ENCODE peak calls at places on chromosomes 6 and 20, in six cellular contexts. R is choroid plexus epithelial cell; A is CD8-positive, alpha-beta T cell; U is psoas muscle; K is A549; L is left ventricle myocardium inferior. B is an unnamed sample.

GRCh38 chr6:150370112-150370511 is 1.3 kb downstream of the IYD start:
- DNase-seq in U (no peak), R (no peak), K (no peak), L (no peak), A (no peak), B (no peak)

GRCh38 chr6:16836186-16836981 is 75.1 kb upstream of the ATXN1 start:
- DNase-seq in U (no peak), R (peak), L (no peak), K (no peak), A (no peak), B (no peak)

GRCh38 chr20:3255728-3256127 is 16.7 kb upstream of the SLC4A11 start:
- DNase-seq in L (no peak), U (no peak), R (no peak), K (no peak), A (no peak), B (no peak)

GRCh38 chr6:12163149-12163548 is 127.0 kb upstream of the EDN1 start:
- DNase-seq in L (no peak), R (peak), U (no peak), K (no peak), A (peak), B (no peak)

GRCh38 chr20:14009206-14009605 is 13.9 kb downstream of the MACROD2 start:
- DNase-seq in L (no peak), K (no peak), R (no peak), A (no peak), U (no peak), B (no peak)

GRCh38 chr20:17556842-17557674 is 12.8 kb upstream of the DSTN start:
- DNase-seq in L (peak), R (no peak), K (no peak), A (no peak), U (peak), B (no peak)

GRCh38 chr6:21824431-21825180 is 231.1 kb downstream of the SOX4 start:
- DNase-seq in A (no peak), R (peak), U (no peak), L (no peak), K (peak), B (no peak)

GRCh38 chr6:26129656-26130055 is 42.4 kb downstream of the HFE start:
- DNase-seq in L (no peak), K (no peak), U (no peak), A (no peak), R (no peak), B (no peak)

GRCh38 chr6:96086745-96087144 is 71.0 kb downstream of the FUT9 start:
- DNase-seq in A (no peak), L (no peak), U (no peak), R (no peak), K (no peak), B (no peak)

GRCh38 chr6:20877008-20877937 is 343.0 kb downstream of the CDKAL1 start:
- DNase-seq in A (no peak), K (peak), L (no peak), U (no peak), R (peak), B (no peak)

GRCh38 chr6:54353975-54354374 is 45.7 kb downstream of the TINAG start:
- DNase-seq in K (no peak), A (no peak), L (no peak), R (no peak), U (no peak), B (no peak)

GRCh38 chr6:135922170-135922569 is 70.7 kb downstream of the PDE7B start:
- DNase-seq in U (no peak), R (peak), A (no peak), L (no peak), K (peak), B (no peak)

GRCh38 chr6:14464716-14465115 is 347.1 kb downstream of the CD83 start:
- DNase-seq in K (no peak), A (no peak), L (no peak), U (no peak), R (no peak), B (no peak)

GRCh38 chr6:151349651-151350270 is 41.6 kb downstream of the ZBTB2 start:
- DNase-seq in U (no peak), K (no peak), A (no peak), L (no peak), R (no peak), B (no peak)

GRCh38 chr6:71091946-71092345 is 135.1 kb upstream of the B3GAT2 start:
- DNase-seq in A (no peak), U (no peak), L (no peak), R (no peak), K (no peak), B (no peak)

GRCh38 chr6:7243188-7243942 is 69.6 kb downstream of the SSR1 start:
- DNase-seq in L (no peak), R (peak), K (peak), A (no peak), U (no peak), B (no peak)

GRCh38 chr6:21997414-21998037 is 299.3 kb downstream of the PRL start:
- DNase-seq in U (no peak), R (peak), K (no peak), A (no peak), L (no peak), B (no peak)

GRCh38 chr6:170371588-170371987 is 65.0 kb downstream of the FAM120B start:
- DNase-seq in U (no peak), R (no peak), L (no peak), K (no peak), A (no peak), B (no peak)

GRCh38 chr6:14709900-14710299 is 536.0 kb upstream of the JARID2 start:
- DNase-seq in K (no peak), A (no peak), R (no peak), U (no peak), L (no peak), B (no peak)

GRCh38 chr6:140586426-140587061 is 1212.1 kb upstream of the CITED2 start:
- DNase-seq in A (no peak), L (no peak), K (no peak), R (no peak), U (no peak), B (no peak)

GRCh38 chr6:115783402-115784061 is 277.2 kb downstream of the FRK start:
- DNase-seq in L (no peak), R (no peak), K (no peak), A (no peak), U (no peak), B (no peak)

GRCh38 chr20:3175270-3175669 is 1.9 kb upstream of the LZTS3 start:
- DNase-seq in L (no peak), U (no peak), A (no peak), K (no peak), R (no peak), B (no peak)

GRCh38 chr6:157946053-157946617 is 35.5 kb upstream of the SYNJ2 start:
- DNase-seq in A (no peak), R (no peak), U (no peak), L (no peak), K (no peak), B (no peak)

GRCh38 chr6:39806277-39806676 is 14.1 kb downstream of the DAAM2 start:
- DNase-seq in U (no peak), A (no peak), R (peak), K (no peak), L (no peak), B (no peak)

GRCh38 chr6:89750338-89750737 is 69.3 kb downstream of the MDN1 start:
- DNase-seq in K (no peak), L (no peak), R (no peak), A (no peak), U (no peak), B (no peak)

GRCh38 chr6:149060985-149061760 is 256.3 kb upstream of the TAB2 start:
- DNase-seq in R (peak), U (no peak), L (no peak), K (peak), A (no peak), B (no peak)

GRCh38 chr6:168956884-168957730 is 296.5 kb downstream of the THBS2 start:
- DNase-seq in A (peak), L (peak), R (peak), K (peak), U (peak), B (no peak)

GRCh38 chr6:134421496-134421895 is 103.6 kb upstream of the SGK1 start:
- DNase-seq in A (no peak), R (peak), L (no peak), K (no peak), U (no peak), B (no peak)

GRCh38 chr20:56208121-56208520 is 40.4 kb upstream of the MC3R start:
- DNase-seq in R (no peak), U (no peak), A (no peak), L (no peak), K (no peak), B (no peak)

GRCh38 chr6:7505196-7505699 is 36.2 kb upstream of the DSP start:
- DNase-seq in L (no peak), A (no peak), R (peak), U (no peak), K (peak), B (no peak)

DNA sequence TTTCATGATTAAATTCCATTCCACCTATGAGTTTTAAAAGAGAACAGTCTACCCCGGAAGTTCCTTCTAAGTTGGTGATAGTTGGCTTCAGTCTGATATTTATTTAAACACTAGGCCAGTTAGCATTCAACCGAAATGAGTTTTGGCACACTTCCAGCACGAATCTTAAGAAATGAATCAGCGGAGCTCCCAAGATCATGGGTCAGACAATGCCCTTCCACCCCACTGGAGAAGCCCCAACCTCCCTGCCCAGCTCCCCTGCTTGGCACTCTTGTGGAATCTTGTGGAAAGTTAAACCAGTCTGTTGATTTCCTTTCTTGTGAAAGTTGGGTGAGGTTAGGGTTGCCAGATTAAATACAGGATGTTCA is 64.3 kb downstream of the MKKS start:
- DNase-seq in U (no peak), A (no peak), L (no peak), K (peak), R (peak), B (no peak)
- TF ChIP-seq CTCF in U (no peak), A (no peak), L (no peak), K (no peak), R (no peak), B (no peak)

DNA sequence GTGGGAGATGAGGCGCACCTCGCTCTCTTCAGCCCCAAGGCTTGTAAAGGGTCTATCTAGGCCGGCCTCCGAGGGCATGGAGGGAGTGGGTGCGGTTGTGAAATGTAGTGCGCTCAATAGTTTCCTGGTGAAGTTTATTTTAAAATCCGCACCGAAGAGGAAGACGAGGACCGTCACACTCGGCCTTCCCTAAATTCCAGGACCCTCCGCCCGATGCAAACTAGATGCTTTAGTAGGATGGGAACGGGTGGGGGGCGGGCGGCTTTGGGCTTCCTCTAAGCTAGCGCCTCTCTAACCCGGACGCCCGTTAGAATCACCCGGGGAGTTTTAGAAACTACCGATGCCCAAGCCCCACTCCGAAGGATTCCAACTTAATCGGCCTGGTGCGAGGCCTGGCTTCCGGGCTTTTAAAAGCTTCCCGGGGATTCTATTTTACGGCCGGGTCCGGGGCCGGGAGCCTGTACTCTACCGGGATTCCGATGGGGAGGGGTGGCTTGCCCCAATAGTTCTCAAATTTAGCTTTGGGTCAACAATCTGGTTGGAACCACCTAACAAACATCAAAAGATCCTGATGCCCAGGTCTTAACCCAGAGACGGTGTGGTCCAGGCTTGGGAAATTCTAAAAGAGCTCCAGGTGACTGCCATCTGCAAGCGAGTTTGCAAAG is 548 bp upstream of the BCAS4 start:
- DNase-seq in K (no peak), R (no peak), A (no peak), L (no peak), U (peak), B (no peak)
- TF ChIP-seq CTCF in K (no peak), R (no peak), A (no peak), L (no peak), U (no peak), B (no peak)

GRCh38 chr6:109236140-109237081 is 141.1 kb downstream of the CEP57L1 start:
- DNase-seq in L (no peak), U (no peak), R (no peak), K (peak), A (no peak), B (peak)
- TF ChIP-seq CTCF in L (peak), U (no peak), R (no peak), K (no peak), A (no peak), B (no peak)

DNA sequence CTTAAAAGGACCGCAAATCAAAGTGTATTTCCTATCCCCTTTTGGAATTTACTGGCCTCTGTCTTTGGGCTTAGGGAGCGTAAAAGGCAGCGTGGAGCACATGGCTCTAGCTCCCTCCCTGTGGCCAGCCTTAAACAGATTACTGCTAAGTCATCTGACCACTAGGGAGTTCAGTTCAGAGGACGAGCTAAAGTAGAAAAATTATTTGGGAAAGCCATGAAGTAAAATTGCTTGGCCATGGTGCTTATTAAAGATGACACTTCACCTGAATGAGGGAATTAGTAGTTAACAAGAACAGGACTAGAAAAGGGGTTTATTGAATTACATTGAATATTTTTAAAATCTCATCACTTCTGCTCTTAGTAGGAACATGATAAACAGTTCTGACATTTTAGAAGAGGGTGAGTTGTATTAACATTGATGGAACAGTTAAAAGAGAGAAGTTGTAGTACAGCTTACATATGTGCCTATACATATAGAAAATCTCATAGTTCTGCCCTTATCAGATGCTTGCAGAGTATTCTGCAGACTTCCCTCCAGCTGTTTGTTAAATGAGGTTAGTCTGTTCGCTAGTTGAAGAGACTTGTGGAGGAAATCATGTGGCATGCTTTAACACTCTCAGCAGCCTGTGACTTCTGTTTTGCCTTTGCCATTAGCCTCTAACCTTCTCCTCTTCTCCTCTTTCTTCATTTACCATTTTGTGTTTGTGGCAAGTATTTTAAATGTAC is 31.2 kb upstream of the MAPK13 start:
- DNase-seq in U (no peak), A (no peak), R (peak), K (peak), L (no peak), B (no peak)
- TF ChIP-seq CTCF in U (no peak), A (no peak), R (peak), K (no peak), L (peak), B (no peak)

GRCh38 chr6:131519670-131520436 is 53.2 kb upstream of the ARG1 start:
- DNase-seq in K (peak), L (no peak), R (peak), U (no peak), A (peak), B (no peak)
- TF ChIP-seq CTCF in K (peak), L (peak), R (peak), U (peak), A (peak), B (no peak)

B was measured in activated B cell treated with CpG ODN at 0.5 μM for 24 hours.